ENCODE peak calls at places on chromosomes 13 and 19, in seven cellular contexts. B is K562, Y is upper lobe of right lung, T is psoas muscle, O is AG10803, W is fibroblast of mammary gland, J is neural progenitor cell. F is an unnamed sample.

GRCh38 chr13:25733061-25733491 is 318.7 kb downstream of the SHISA2 start:
- DNase-seq in J (no peak), O (peak; percentile 19), T (no peak), Y (no peak), B (no peak), W (peak; percentile 2), F (no peak)

GRCh38 chr19:58218899-58219298 is 9.8 kb upstream of the ZNF544 start:
- DNase-seq in W (peak; percentile 34), B (peak; percentile 31), O (no peak), J (peak; percentile 26), T (no peak), Y (no peak), F (no peak)

GRCh38 chr13:48511621-48512232 is 21.2 kb downstream of the RCBTB2 start:
- DNase-seq in T (peak; percentile 34), J (no peak), B (no peak), Y (no peak), O (no peak), W (no peak), F (no peak)

GRCh38 chr13:45349438-45349837 is 8.5 kb upstream of the TPT1 start:
- DNase-seq in W (no peak), J (no peak), O (peak; percentile 48), Y (no peak), T (no peak), B (no peak), F (no peak)

GRCh38 chr13:37049810-37050209 is 9.7 kb downstream of the SUPT20H start:
- DNase-seq in Y (no peak), J (no peak), O (no peak), W (no peak), T (no peak), B (no peak), F (no peak)

GRCh38 chr19:44747739-44748425 is 626 bp upstream of the BCL3 start:
- DNase-seq in T (peak; percentile 80), O (peak; percentile 61), J (peak; percentile 17), B (no peak), W (no peak), Y (peak; percentile 89), F (no peak)

GRCh38 chr19:3441986-3442329 is 38.4 kb downstream of the SMIM24 start:
- DNase-seq in T (no peak), O (no peak), W (no peak), Y (no peak), B (no peak), J (no peak), F (no peak)

GRCh38 chr19:54121259-54121658 is 5.7 kb downstream of the PRPF31 start:
- DNase-seq in J (no peak), Y (no peak), T (no peak), O (no peak), W (no peak), B (no peak), F (no peak)

GRCh38 chr19:52415711-52416110 is 13.2 kb upstream of the ZNF534 start:
- DNase-seq in B (no peak), Y (no peak), W (no peak), T (no peak), J (no peak), O (no peak), F (no peak)

GRCh38 chr13:43924549-43925245 is 45.0 kb downstream of the LACC1 start:
- DNase-seq in W (no peak), Y (no peak), O (no peak), J (no peak), B (no peak), T (no peak), F (no peak)

GRCh38 chr19:39680593-39680992 is 23.7 kb upstream of the LGALS14 start:
- DNase-seq in B (no peak), O (no peak), J (no peak), T (no peak), W (no peak), Y (no peak), F (no peak)

GRCh38 chr19:51000426-51000825 is 978 bp downstream of the KLK8 start:
- DNase-seq in J (no peak), T (no peak), B (no peak), O (no peak), Y (no peak), W (no peak), F (no peak)

GRCh38 chr19:16470911-16471811 is 609 bp downstream of the EPS15L1 start:
- DNase-seq in O (peak; percentile 53), T (no peak), Y (no peak), J (peak; percentile 44), W (peak; percentile 79), B (peak; percentile 38), F (no peak)

GRCh38 chr13:27171244-27171829 is at the start of gene USP12:
- DNase-seq in O (peak; percentile 12), T (no peak), B (peak; percentile 48), Y (peak; percentile 77), J (no peak), W (peak; percentile 25), F (no peak)

GRCh38 chr13:49444517-49445395 is 682 bp downstream of the SETDB2 start:
- DNase-seq in T (no peak), O (peak; percentile 88), J (peak; percentile 57), W (peak; percentile 87), B (peak; percentile 10), Y (no peak), F (peak; percentile 48)

GRCh38 chr13:97700306-97700848 is 253.1 kb upstream of the IPO5 start:
- DNase-seq in Y (no peak), J (no peak), O (no peak), W (no peak), T (no peak), B (no peak), F (no peak)

GRCh38 chr19:30150626-30151025 is 208.6 kb downstream of the URI1 start:
- DNase-seq in B (no peak), T (no peak), W (no peak), Y (no peak), J (no peak), O (no peak), F (no peak)

GRCh38 chr19:48636859-48637448 is at the start of gene DBP:
- DNase-seq in Y (peak; percentile 88), W (no peak), T (no peak), B (no peak), O (no peak), J (no peak), F (no peak)

GRCh38 chr13:27005556-27005955 is 166.1 kb downstream of the USP12 start:
- DNase-seq in J (peak; percentile 23), O (peak; percentile 7), T (no peak), Y (no peak), W (no peak), B (no peak), F (no peak)

GRCh38 chr13:66414196-66414800 is 815.8 kb downstream of the PCDH9 start:
- DNase-seq in B (no peak), J (no peak), T (no peak), Y (no peak), W (no peak), O (no peak), F (no peak)

DNA sequence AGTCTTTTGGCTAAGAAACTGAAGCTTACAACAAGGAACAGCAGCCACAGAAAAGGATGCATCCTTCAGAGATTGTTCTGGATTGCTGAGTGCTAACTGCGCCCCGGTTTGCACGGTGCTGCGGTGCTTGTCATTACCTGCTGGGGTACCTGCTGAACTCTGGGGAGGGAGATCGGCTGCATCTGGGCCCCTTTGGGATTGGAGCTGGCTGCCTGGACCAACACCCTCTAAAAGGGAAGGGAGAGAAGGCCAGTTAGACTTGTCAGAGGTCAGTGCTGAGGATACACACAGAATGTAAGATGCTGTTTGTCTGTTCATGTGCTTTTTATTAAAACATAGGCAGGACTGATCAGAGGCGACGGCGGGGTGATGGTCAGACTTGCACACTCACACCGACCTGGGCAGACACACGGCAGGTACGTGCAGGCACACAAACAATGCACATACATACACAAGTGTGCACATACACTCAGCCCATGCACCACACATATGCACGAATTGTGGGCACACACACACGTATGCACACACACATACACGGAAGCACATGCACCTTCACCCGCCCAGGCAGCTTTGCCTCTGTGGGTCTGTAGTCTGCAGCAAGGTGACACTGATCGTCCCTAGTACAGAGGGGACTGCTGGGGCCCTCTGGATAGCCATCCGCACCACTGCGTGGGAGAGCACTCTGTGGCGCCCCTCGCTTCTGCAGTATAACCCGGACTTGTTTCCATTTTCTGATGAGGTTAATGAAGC is 66.1 kb downstream of the RFX2 start:
- DNase-seq in W (no peak), B (no peak), Y (no peak), O (no peak), T (no peak), J (no peak), F (no peak)
- TF ChIP-seq CTCF in W (no peak), B (no peak), Y (no peak), O (no peak), T (no peak), J (no peak), F (no peak)

GRCh38 chr19:5259750-5260149 is 80.9 kb downstream of the PTPRS start:
- DNase-seq in J (no peak), Y (no peak), W (no peak), B (no peak), T (no peak), O (no peak), F (no peak)
- TF ChIP-seq CTCF in J (no peak), Y (no peak), W (no peak), B (no peak), T (no peak), O (no peak), F (no peak)

DNA sequence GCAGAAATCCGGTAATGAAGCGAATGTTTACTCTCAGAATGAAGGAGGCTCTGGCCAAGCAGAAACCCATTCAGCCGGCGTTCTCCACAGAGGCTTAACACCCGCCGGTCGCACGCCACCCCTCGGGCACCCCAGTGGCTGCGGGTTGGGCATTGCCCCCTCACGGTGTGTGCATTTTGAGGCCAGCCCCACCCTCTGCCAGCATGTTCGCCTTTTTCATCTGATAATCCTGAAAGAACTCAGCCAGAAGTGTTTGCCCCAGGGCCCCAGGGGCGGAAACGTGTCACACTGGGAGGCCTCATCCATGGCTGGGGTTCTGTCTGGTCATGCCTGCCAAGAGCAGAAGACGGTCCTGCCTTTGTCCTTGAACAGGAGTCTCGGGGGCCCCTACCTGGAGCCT is 34.2 kb downstream of the COMP start:
- DNase-seq in Y (peak; percentile 78), B (no peak), W (no peak), O (no peak), J (no peak), T (no peak), F (no peak)
- TF ChIP-seq CTCF in Y (no peak), B (no peak), W (no peak), O (no peak), J (no peak), T (no peak), F (no peak)

DNA sequence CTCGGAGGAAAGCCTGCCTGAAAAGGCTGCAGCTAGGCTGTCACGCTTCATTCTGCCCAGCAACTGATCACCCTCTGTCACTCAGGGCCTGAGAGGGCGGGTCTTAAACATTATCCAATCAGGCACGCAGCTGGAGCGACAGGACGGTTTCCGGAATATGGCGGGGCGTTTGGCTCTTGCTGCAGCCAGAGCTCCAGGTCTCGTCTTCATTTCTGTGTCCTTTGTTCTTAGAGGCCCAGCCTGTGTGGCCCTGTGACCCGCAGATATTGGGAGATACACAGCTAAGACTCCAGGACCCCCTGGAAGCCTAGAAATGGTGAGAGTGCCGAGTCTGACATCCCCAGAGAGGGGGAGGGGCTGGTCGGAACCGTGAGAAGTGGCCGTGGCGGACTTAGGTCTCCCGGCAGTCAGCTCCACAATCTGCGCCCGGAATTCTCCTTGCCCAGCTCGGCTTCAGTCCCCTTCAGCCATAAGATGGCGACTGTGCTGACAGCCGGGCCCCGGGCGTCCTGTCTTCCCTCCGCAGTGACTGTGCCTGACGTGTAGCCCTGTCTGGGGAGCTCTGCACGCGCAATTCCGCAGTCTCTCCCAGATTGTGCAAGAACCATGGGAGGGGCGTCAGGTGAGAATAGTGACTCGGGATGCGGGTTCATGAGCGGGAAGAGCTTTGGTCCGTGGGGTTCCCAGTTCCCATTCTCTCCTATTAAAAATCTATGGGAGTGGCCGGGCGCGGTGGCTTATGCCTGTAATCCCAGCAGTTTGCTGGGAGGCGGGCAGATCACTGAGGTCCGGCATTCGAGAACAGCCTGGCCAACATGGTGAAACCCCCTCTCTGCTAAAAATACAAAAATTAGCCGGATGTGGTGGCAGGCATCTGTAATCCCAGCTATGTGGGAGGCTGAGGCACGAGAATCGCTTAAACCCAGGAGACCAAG is at the start of gene ZNF429:
- DNase-seq in B (peak; percentile 94), Y (peak; percentile 92), W (peak; percentile 91), O (peak; percentile 92), J (peak; percentile 97), T (peak; percentile 91), F (peak; percentile 84)
- TF ChIP-seq CTCF in B (no peak), Y (no peak), W (no peak), O (peak; percentile 6), J (no peak), T (no peak), F (no peak)

F was measured in AG09319.